ENCODE peak calls at places on chromosomes 11 and 22, in ten cellular contexts. One of them, this sample, is unnamed.

GRCh38 chr11:108340958-108341357 is 118.1 kb downstream of the ATM start:
- DNase-seq in lower leg skin: peak; percentile 32
- DNase-seq in MM.1S: no peak
- DNase-seq in BJ: no peak
- DNase-seq in SK-N-SH: no peak
- DNase-seq in IMR-90: no peak
- DNase-seq in endothelial cell: no peak
- DNase-seq in CD8-positive, alpha-beta T cell: no peak
- DNase-seq in GM12865: no peak
- DNase-seq in mucosa of descending colon: no peak
- DNase-seq in this sample: no peak

GRCh38 chr11:110497204-110497987 is 67.6 kb downstream of the FDX1 start:
- DNase-seq in SK-N-SH: no peak
- DNase-seq in IMR-90: no peak
- DNase-seq in mucosa of descending colon: no peak
- DNase-seq in CD8-positive, alpha-beta T cell: no peak
- DNase-seq in lower leg skin: peak; percentile 36
- DNase-seq in BJ: no peak
- DNase-seq in endothelial cell: no peak
- DNase-seq in MM.1S: no peak
- DNase-seq in GM12865: no peak
- DNase-seq in this sample: no peak

GRCh38 chr11:10478066-10478465 is 23.0 kb downstream of the AMPD3 start:
- DNase-seq in endothelial cell: no peak
- DNase-seq in MM.1S: no peak
- DNase-seq in BJ: no peak
- DNase-seq in GM12865: no peak
- DNase-seq in lower leg skin: no peak
- DNase-seq in IMR-90: no peak
- DNase-seq in mucosa of descending colon: no peak
- DNase-seq in CD8-positive, alpha-beta T cell: no peak
- DNase-seq in SK-N-SH: no peak
- DNase-seq in this sample: no peak

GRCh38 chr22:42992092-42992491 is 22.9 kb downstream of the PACSIN2 start:
- DNase-seq in SK-N-SH: no peak
- DNase-seq in lower leg skin: no peak
- DNase-seq in MM.1S: no peak
- DNase-seq in endothelial cell: no peak
- DNase-seq in CD8-positive, alpha-beta T cell: no peak
- DNase-seq in GM12865: no peak
- DNase-seq in BJ: no peak
- DNase-seq in mucosa of descending colon: peak; percentile 12
- DNase-seq in IMR-90: no peak
- DNase-seq in this sample: no peak

GRCh38 chr11:2140411-2141400 is 1.5 kb upstream of the IGF2 start:
- DNase-seq in MM.1S: no peak
- DNase-seq in GM12865: no peak
- DNase-seq in SK-N-SH: no peak
- DNase-seq in mucosa of descending colon: no peak
- DNase-seq in BJ: no peak
- DNase-seq in endothelial cell: no peak
- DNase-seq in IMR-90: no peak
- DNase-seq in CD8-positive, alpha-beta T cell: no peak
- DNase-seq in lower leg skin: no peak
- DNase-seq in this sample: no peak

GRCh38 chr11:44905131-44905866 is 45.4 kb downstream of the TP53I11 start:
- DNase-seq in MM.1S: no peak
- DNase-seq in BJ: no peak
- DNase-seq in GM12865: no peak
- DNase-seq in endothelial cell: no peak
- DNase-seq in IMR-90: peak; percentile 37
- DNase-seq in SK-N-SH: no peak
- DNase-seq in CD8-positive, alpha-beta T cell: no peak
- DNase-seq in lower leg skin: no peak
- DNase-seq in mucosa of descending colon: no peak
- DNase-seq in this sample: no peak

GRCh38 chr11:123061403-123062157 is at the start of gene HSPA8:
- DNase-seq in endothelial cell: peak; percentile 22
- DNase-seq in CD8-positive, alpha-beta T cell: peak; percentile 41
- DNase-seq in IMR-90: peak; percentile 52
- DNase-seq in mucosa of descending colon: peak; percentile 75
- DNase-seq in lower leg skin: peak; percentile 75
- DNase-seq in BJ: no peak
- DNase-seq in SK-N-SH: peak; percentile 36
- DNase-seq in GM12865: peak; percentile 77
- DNase-seq in MM.1S: peak; percentile 71
- DNase-seq in this sample: no peak

GRCh38 chr11:130055637-130056036 is 14.1 kb upstream of the APLP2 start:
- DNase-seq in lower leg skin: no peak
- DNase-seq in BJ: no peak
- DNase-seq in MM.1S: no peak
- DNase-seq in CD8-positive, alpha-beta T cell: no peak
- DNase-seq in IMR-90: no peak
- DNase-seq in GM12865: no peak
- DNase-seq in SK-N-SH: no peak
- DNase-seq in endothelial cell: no peak
- DNase-seq in mucosa of descending colon: no peak
- DNase-seq in this sample: no peak

GRCh38 chr11:32435152-32435480 is 223 bp downstream of the WT1 start:
- DNase-seq in SK-N-SH: no peak
- DNase-seq in endothelial cell: peak; percentile 19
- DNase-seq in BJ: no peak
- DNase-seq in GM12865: no peak
- DNase-seq in IMR-90: no peak
- DNase-seq in mucosa of descending colon: no peak
- DNase-seq in CD8-positive, alpha-beta T cell: no peak
- DNase-seq in lower leg skin: no peak
- DNase-seq in MM.1S: no peak
- DNase-seq in this sample: no peak

GRCh38 chr11:110425751-110426545 is 3.8 kb upstream of the FDX1 start:
- DNase-seq in MM.1S: no peak
- DNase-seq in IMR-90: peak; percentile 88
- DNase-seq in endothelial cell: no peak
- DNase-seq in GM12865: no peak
- DNase-seq in BJ: peak; percentile 77
- DNase-seq in mucosa of descending colon: no peak
- DNase-seq in lower leg skin: no peak
- DNase-seq in SK-N-SH: no peak
- DNase-seq in CD8-positive, alpha-beta T cell: no peak
- DNase-seq in this sample: peak; percentile 44

GRCh38 chr22:22955276-22955798 is 67.7 kb downstream of the IGLL5 start:
- DNase-seq in GM12865: no peak
- DNase-seq in IMR-90: no peak
- DNase-seq in lower leg skin: no peak
- DNase-seq in CD8-positive, alpha-beta T cell: no peak
- DNase-seq in endothelial cell: no peak
- DNase-seq in BJ: no peak
- DNase-seq in SK-N-SH: no peak
- DNase-seq in MM.1S: peak; percentile 51
- DNase-seq in mucosa of descending colon: no peak
- DNase-seq in this sample: no peak

GRCh38 chr11:35367491-35367890 is 51.9 kb downstream of the SLC1A2 start:
- DNase-seq in SK-N-SH: no peak
- DNase-seq in lower leg skin: no peak
- DNase-seq in endothelial cell: no peak
- DNase-seq in CD8-positive, alpha-beta T cell: no peak
- DNase-seq in MM.1S: no peak
- DNase-seq in GM12865: no peak
- DNase-seq in mucosa of descending colon: no peak
- DNase-seq in BJ: no peak
- DNase-seq in IMR-90: peak; percentile 92
- DNase-seq in this sample: no peak

GRCh38 chr11:131478341-131478740 is 107.9 kb downstream of the NTM start:
- DNase-seq in lower leg skin: no peak
- DNase-seq in BJ: no peak
- DNase-seq in CD8-positive, alpha-beta T cell: no peak
- DNase-seq in mucosa of descending colon: no peak
- DNase-seq in GM12865: no peak
- DNase-seq in SK-N-SH: no peak
- DNase-seq in IMR-90: no peak
- DNase-seq in endothelial cell: no peak
- DNase-seq in MM.1S: no peak
- DNase-seq in this sample: no peak

GRCh38 chr22:22830193-22830592 is 57.4 kb upstream of the IGLL5 start:
- DNase-seq in endothelial cell: no peak
- DNase-seq in MM.1S: no peak
- DNase-seq in mucosa of descending colon: no peak
- DNase-seq in SK-N-SH: no peak
- DNase-seq in GM12865: no peak
- DNase-seq in CD8-positive, alpha-beta T cell: no peak
- DNase-seq in BJ: no peak
- DNase-seq in lower leg skin: no peak
- DNase-seq in IMR-90: no peak
- DNase-seq in this sample: no peak

GRCh38 chr11:117932426-117932825 is 3.2 kb upstream of the TMPRSS13 start:
- DNase-seq in mucosa of descending colon: no peak
- DNase-seq in IMR-90: no peak
- DNase-seq in BJ: no peak
- DNase-seq in endothelial cell: no peak
- DNase-seq in SK-N-SH: no peak
- DNase-seq in CD8-positive, alpha-beta T cell: no peak
- DNase-seq in lower leg skin: no peak
- DNase-seq in MM.1S: no peak
- DNase-seq in GM12865: no peak
- DNase-seq in this sample: no peak

DNA sequence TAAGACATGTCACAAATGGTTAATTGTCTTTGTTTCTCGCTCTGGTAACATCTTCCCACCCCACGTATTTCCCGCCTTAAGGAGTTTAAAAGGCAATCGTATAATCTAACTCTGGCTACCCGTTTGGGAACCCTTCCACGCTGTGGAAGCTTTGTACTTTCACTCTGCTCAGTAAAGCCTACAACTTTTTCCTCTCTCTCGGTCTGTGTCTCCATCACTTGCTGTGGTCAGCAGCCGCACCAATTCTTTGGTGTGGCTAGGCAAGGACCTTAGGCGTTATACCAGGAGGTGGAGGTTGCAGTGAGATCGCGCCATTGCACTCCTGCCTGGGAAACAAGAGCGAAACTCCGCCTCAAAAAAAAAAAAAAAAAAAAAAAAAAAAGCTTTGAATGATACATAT is 1430.0 kb downstream of the LRRC4C start:
- DNase-seq in endothelial cell: no peak
- DNase-seq in lower leg skin: no peak
- DNase-seq in mucosa of descending colon: peak; percentile 25
- DNase-seq in GM12865: no peak
- DNase-seq in MM.1S: no peak
- DNase-seq in CD8-positive, alpha-beta T cell: no peak
- DNase-seq in BJ: no peak
- DNase-seq in IMR-90: no peak
- DNase-seq in SK-N-SH: no peak
- DNase-seq in this sample: no peak
- TF ChIP-seq CTCF in endothelial cell: no peak
- TF ChIP-seq CTCF in lower leg skin: no peak
- TF ChIP-seq CTCF in mucosa of descending colon: no peak
- TF ChIP-seq CTCF in GM12865: no peak
- TF ChIP-seq CTCF in MM.1S: no peak
- TF ChIP-seq CTCF in CD8-positive, alpha-beta T cell: no peak
- TF ChIP-seq CTCF in BJ: no peak
- TF ChIP-seq CTCF in IMR-90: no peak
- TF ChIP-seq CTCF in SK-N-SH: no peak
- TF ChIP-seq CTCF in this sample: no peak

GRCh38 chr11:125679397-125679796 is 1.2 kb downstream of the ACRV1 start:
- DNase-seq in BJ: no peak
- DNase-seq in GM12865: no peak
- DNase-seq in mucosa of descending colon: no peak
- DNase-seq in endothelial cell: no peak
- DNase-seq in IMR-90: peak; percentile 13
- DNase-seq in MM.1S: no peak
- DNase-seq in lower leg skin: no peak
- DNase-seq in CD8-positive, alpha-beta T cell: no peak
- DNase-seq in SK-N-SH: no peak
- DNase-seq in this sample: no peak
- TF ChIP-seq CTCF in BJ: peak; percentile 25
- TF ChIP-seq CTCF in GM12865: no peak
- TF ChIP-seq CTCF in mucosa of descending colon: no peak
- TF ChIP-seq CTCF in endothelial cell: peak; percentile 62
- TF ChIP-seq CTCF in IMR-90: peak; percentile 39
- TF ChIP-seq CTCF in MM.1S: peak; percentile 21
- TF ChIP-seq CTCF in lower leg skin: no peak
- TF ChIP-seq CTCF in CD8-positive, alpha-beta T cell: no peak
- TF ChIP-seq CTCF in SK-N-SH: peak; percentile 48
- TF ChIP-seq CTCF in this sample: peak; percentile 10

DNA sequence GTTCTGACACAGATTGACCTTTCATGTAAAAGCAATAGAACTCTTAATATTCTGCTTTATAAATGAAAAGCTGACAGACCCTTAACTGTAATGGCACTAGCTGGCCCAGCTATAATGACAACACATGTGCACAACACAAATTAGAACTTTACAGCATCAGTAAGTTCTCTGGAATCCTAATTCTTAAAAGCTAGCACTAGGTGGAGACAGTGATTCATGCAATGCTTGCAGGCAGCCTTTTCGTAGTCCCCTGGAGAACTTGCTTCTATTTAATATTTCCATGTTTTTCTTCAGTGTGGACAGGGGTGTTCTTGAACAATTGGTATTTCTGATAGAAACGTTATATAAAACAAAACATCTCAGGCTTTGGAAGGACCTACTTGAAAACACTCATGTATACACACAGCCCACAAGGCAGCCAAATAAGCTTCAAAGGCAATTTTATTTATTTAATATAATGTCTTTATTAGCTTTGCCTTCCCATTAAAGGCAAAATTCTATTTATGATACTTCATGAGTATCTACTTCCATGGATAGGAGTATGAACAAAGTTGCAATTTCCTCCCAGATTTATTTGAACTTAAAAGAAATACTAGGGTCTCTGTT is 374.3 kb upstream of the MPPED2 start:
- DNase-seq in CD8-positive, alpha-beta T cell: no peak
- DNase-seq in mucosa of descending colon: no peak
- DNase-seq in IMR-90: peak; percentile 47
- DNase-seq in SK-N-SH: peak; percentile 30
- DNase-seq in endothelial cell: no peak
- DNase-seq in BJ: no peak
- DNase-seq in lower leg skin: no peak
- DNase-seq in GM12865: peak; percentile 31
- DNase-seq in MM.1S: peak; percentile 51
- DNase-seq in this sample: peak; percentile 3
- TF ChIP-seq CTCF in CD8-positive, alpha-beta T cell: no peak
- TF ChIP-seq CTCF in mucosa of descending colon: no peak
- TF ChIP-seq CTCF in IMR-90: peak; percentile 45
- TF ChIP-seq CTCF in SK-N-SH: peak; percentile 85
- TF ChIP-seq CTCF in endothelial cell: peak; percentile 24
- TF ChIP-seq CTCF in BJ: peak; percentile 33
- TF ChIP-seq CTCF in lower leg skin: no peak
- TF ChIP-seq CTCF in GM12865: peak; percentile 41
- TF ChIP-seq CTCF in MM.1S: peak; percentile 43
- TF ChIP-seq CTCF in this sample: peak; percentile 31

DNA sequence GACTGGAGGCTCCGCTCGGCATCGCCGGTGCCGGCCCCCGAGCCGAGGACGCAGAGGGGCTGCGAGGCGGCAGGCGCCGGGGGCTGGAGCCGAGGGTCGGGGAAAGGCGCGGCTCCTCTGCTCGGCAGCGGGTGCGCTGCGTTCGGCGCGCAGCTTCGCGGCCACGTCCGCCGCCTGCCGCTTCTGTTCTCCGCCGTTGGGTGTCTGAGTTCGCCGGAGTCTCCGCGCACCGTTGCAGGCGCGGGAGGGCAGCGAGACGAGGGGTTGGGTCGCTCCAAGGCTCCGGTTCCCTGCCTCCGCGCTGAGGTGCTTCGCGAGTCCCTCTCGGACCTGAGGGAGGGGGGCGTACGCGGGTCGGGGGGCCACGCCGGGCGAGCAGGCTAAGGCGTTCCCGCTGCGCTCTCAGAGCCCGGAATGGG is 350 bp downstream of the MN1 start:
- DNase-seq in BJ: no peak
- DNase-seq in IMR-90: peak; percentile 41
- DNase-seq in CD8-positive, alpha-beta T cell: peak; percentile 3
- DNase-seq in GM12865: peak; percentile 10
- DNase-seq in MM.1S: no peak
- DNase-seq in SK-N-SH: peak; percentile 84
- DNase-seq in endothelial cell: peak; percentile 52
- DNase-seq in mucosa of descending colon: peak; percentile 48
- DNase-seq in lower leg skin: no peak
- DNase-seq in this sample: no peak
- TF ChIP-seq CTCF in BJ: peak; percentile 4
- TF ChIP-seq CTCF in IMR-90: peak; percentile 12
- TF ChIP-seq CTCF in CD8-positive, alpha-beta T cell: no peak
- TF ChIP-seq CTCF in GM12865: no peak
- TF ChIP-seq CTCF in MM.1S: no peak
- TF ChIP-seq CTCF in SK-N-SH: no peak
- TF ChIP-seq CTCF in endothelial cell: no peak
- TF ChIP-seq CTCF in mucosa of descending colon: no peak
- TF ChIP-seq CTCF in lower leg skin: no peak
- TF ChIP-seq CTCF in this sample: no peak

This sample was measured in AG09319.